ENCODE peak calls at places on chromosomes 5 and 9, in nine cellular contexts. One of them, this sample, is unnamed.

GRCh38 chr5:8094304-8094703 is 225.4 kb downstream of the MTRR start:
- DNase-seq in RKO: no peak
- DNase-seq in activated T-helper 1 cell treated with Interleukin-2 at 50 U/mL for 16 hours: no peak
- DNase-seq in stimulated activated CD4-positive, alpha-beta T cell treated with anti-CD3 and anti-CD28 coated beads, Interleukin-4, amount 100 ng/mL, for 1 hour: no peak
- DNase-seq in brain microvascular endothelial cell: no peak
- DNase-seq in kidney glomerular epithelial cell: no peak
- DNase-seq in EL: no peak
- DNase-seq in activated gamma-delta T cell treated with Interleukin-2 at 50 U/mL for 16 hours: no peak
- DNase-seq in astrocyte of the cerebellum: no peak
- DNase-seq in this sample: no peak

GRCh38 chr9:83166369-83166768 is 103.4 kb upstream of the RASEF start:
- DNase-seq in EL: no peak
- DNase-seq in brain microvascular endothelial cell: no peak
- DNase-seq in activated T-helper 1 cell treated with Interleukin-2 at 50 U/mL for 16 hours: no peak
- DNase-seq in stimulated activated CD4-positive, alpha-beta T cell treated with anti-CD3 and anti-CD28 coated beads, Interleukin-4, amount 100 ng/mL, for 1 hour: no peak
- DNase-seq in kidney glomerular epithelial cell: peak; percentile 6
- DNase-seq in astrocyte of the cerebellum: no peak
- DNase-seq in activated gamma-delta T cell treated with Interleukin-2 at 50 U/mL for 16 hours: no peak
- DNase-seq in RKO: no peak
- DNase-seq in this sample: no peak

GRCh38 chr9:87950296-87950695 is 24.0 kb downstream of the CDK20 start:
- DNase-seq in kidney glomerular epithelial cell: no peak
- DNase-seq in astrocyte of the cerebellum: no peak
- DNase-seq in brain microvascular endothelial cell: no peak
- DNase-seq in EL: peak; percentile 25
- DNase-seq in stimulated activated CD4-positive, alpha-beta T cell treated with anti-CD3 and anti-CD28 coated beads, Interleukin-4, amount 100 ng/mL, for 1 hour: no peak
- DNase-seq in RKO: no peak
- DNase-seq in activated gamma-delta T cell treated with Interleukin-2 at 50 U/mL for 16 hours: no peak
- DNase-seq in activated T-helper 1 cell treated with Interleukin-2 at 50 U/mL for 16 hours: no peak
- DNase-seq in this sample: no peak

GRCh38 chr9:99134893-99135341 is 30.0 kb downstream of the TGFBR1 start:
- DNase-seq in brain microvascular endothelial cell: peak; percentile 24
- DNase-seq in activated gamma-delta T cell treated with Interleukin-2 at 50 U/mL for 16 hours: no peak
- DNase-seq in EL: peak; percentile 71
- DNase-seq in astrocyte of the cerebellum: peak; percentile 74
- DNase-seq in activated T-helper 1 cell treated with Interleukin-2 at 50 U/mL for 16 hours: no peak
- DNase-seq in kidney glomerular epithelial cell: peak; percentile 40
- DNase-seq in RKO: peak; percentile 14
- DNase-seq in stimulated activated CD4-positive, alpha-beta T cell treated with anti-CD3 and anti-CD28 coated beads, Interleukin-4, amount 100 ng/mL, for 1 hour: no peak
- DNase-seq in this sample: peak; percentile 83

GRCh38 chr5:106363578-106363977 is 1307.2 kb downstream of the EFNA5 start:
- DNase-seq in RKO: peak; percentile 15
- DNase-seq in activated gamma-delta T cell treated with Interleukin-2 at 50 U/mL for 16 hours: no peak
- DNase-seq in kidney glomerular epithelial cell: no peak
- DNase-seq in EL: no peak
- DNase-seq in brain microvascular endothelial cell: no peak
- DNase-seq in stimulated activated CD4-positive, alpha-beta T cell treated with anti-CD3 and anti-CD28 coated beads, Interleukin-4, amount 100 ng/mL, for 1 hour: no peak
- DNase-seq in activated T-helper 1 cell treated with Interleukin-2 at 50 U/mL for 16 hours: no peak
- DNase-seq in astrocyte of the cerebellum: no peak
- DNase-seq in this sample: no peak

GRCh38 chr9:2916382-2916985 is 72.6 kb upstream of the PUM3 start:
- DNase-seq in brain microvascular endothelial cell: no peak
- DNase-seq in EL: no peak
- DNase-seq in RKO: peak; percentile 3
- DNase-seq in astrocyte of the cerebellum: no peak
- DNase-seq in kidney glomerular epithelial cell: no peak
- DNase-seq in stimulated activated CD4-positive, alpha-beta T cell treated with anti-CD3 and anti-CD28 coated beads, Interleukin-4, amount 100 ng/mL, for 1 hour: no peak
- DNase-seq in activated T-helper 1 cell treated with Interleukin-2 at 50 U/mL for 16 hours: no peak
- DNase-seq in activated gamma-delta T cell treated with Interleukin-2 at 50 U/mL for 16 hours: no peak
- DNase-seq in this sample: no peak

GRCh38 chr5:11494340-11494739 is 409.9 kb downstream of the CTNND2 start:
- DNase-seq in stimulated activated CD4-positive, alpha-beta T cell treated with anti-CD3 and anti-CD28 coated beads, Interleukin-4, amount 100 ng/mL, for 1 hour: no peak
- DNase-seq in kidney glomerular epithelial cell: no peak
- DNase-seq in brain microvascular endothelial cell: no peak
- DNase-seq in RKO: peak; percentile 27
- DNase-seq in astrocyte of the cerebellum: no peak
- DNase-seq in activated gamma-delta T cell treated with Interleukin-2 at 50 U/mL for 16 hours: no peak
- DNase-seq in activated T-helper 1 cell treated with Interleukin-2 at 50 U/mL for 16 hours: no peak
- DNase-seq in EL: no peak
- DNase-seq in this sample: no peak

GRCh38 chr9:17799383-17799782 is 220.5 kb downstream of the SH3GL2 start:
- DNase-seq in kidney glomerular epithelial cell: no peak
- DNase-seq in activated gamma-delta T cell treated with Interleukin-2 at 50 U/mL for 16 hours: no peak
- DNase-seq in astrocyte of the cerebellum: no peak
- DNase-seq in brain microvascular endothelial cell: peak; percentile 20
- DNase-seq in stimulated activated CD4-positive, alpha-beta T cell treated with anti-CD3 and anti-CD28 coated beads, Interleukin-4, amount 100 ng/mL, for 1 hour: no peak
- DNase-seq in EL: peak; percentile 26
- DNase-seq in activated T-helper 1 cell treated with Interleukin-2 at 50 U/mL for 16 hours: no peak
- DNase-seq in RKO: peak; percentile 61
- DNase-seq in this sample: no peak

GRCh38 chr5:8458038-8458383 is 589.1 kb downstream of the MTRR start:
- DNase-seq in astrocyte of the cerebellum: no peak
- DNase-seq in stimulated activated CD4-positive, alpha-beta T cell treated with anti-CD3 and anti-CD28 coated beads, Interleukin-4, amount 100 ng/mL, for 1 hour: no peak
- DNase-seq in activated T-helper 1 cell treated with Interleukin-2 at 50 U/mL for 16 hours: no peak
- DNase-seq in RKO: peak; percentile 70
- DNase-seq in activated gamma-delta T cell treated with Interleukin-2 at 50 U/mL for 16 hours: no peak
- DNase-seq in kidney glomerular epithelial cell: peak; percentile 3
- DNase-seq in EL: peak; percentile 31
- DNase-seq in brain microvascular endothelial cell: no peak
- DNase-seq in this sample: peak; percentile 30

GRCh38 chr5:173886157-173886556 is 2.0 kb upstream of the CPEB4 start:
- DNase-seq in astrocyte of the cerebellum: no peak
- DNase-seq in EL: no peak
- DNase-seq in stimulated activated CD4-positive, alpha-beta T cell treated with anti-CD3 and anti-CD28 coated beads, Interleukin-4, amount 100 ng/mL, for 1 hour: no peak
- DNase-seq in activated gamma-delta T cell treated with Interleukin-2 at 50 U/mL for 16 hours: no peak
- DNase-seq in activated T-helper 1 cell treated with Interleukin-2 at 50 U/mL for 16 hours: no peak
- DNase-seq in RKO: no peak
- DNase-seq in brain microvascular endothelial cell: no peak
- DNase-seq in kidney glomerular epithelial cell: no peak
- DNase-seq in this sample: no peak

GRCh38 chr9:69976165-69976564 is 67.5 kb upstream of the MAMDC2 start:
- DNase-seq in activated T-helper 1 cell treated with Interleukin-2 at 50 U/mL for 16 hours: no peak
- DNase-seq in astrocyte of the cerebellum: peak; percentile 43
- DNase-seq in RKO: peak; percentile 24
- DNase-seq in EL: peak; percentile 95
- DNase-seq in stimulated activated CD4-positive, alpha-beta T cell treated with anti-CD3 and anti-CD28 coated beads, Interleukin-4, amount 100 ng/mL, for 1 hour: no peak
- DNase-seq in activated gamma-delta T cell treated with Interleukin-2 at 50 U/mL for 16 hours: no peak
- DNase-seq in brain microvascular endothelial cell: peak; percentile 71
- DNase-seq in kidney glomerular epithelial cell: peak; percentile 69
- DNase-seq in this sample: peak; percentile 23

GRCh38 chr5:179163236-179164155 is 103.3 kb downstream of the ZNF354C start:
- DNase-seq in activated T-helper 1 cell treated with Interleukin-2 at 50 U/mL for 16 hours: no peak
- DNase-seq in RKO: no peak
- DNase-seq in stimulated activated CD4-positive, alpha-beta T cell treated with anti-CD3 and anti-CD28 coated beads, Interleukin-4, amount 100 ng/mL, for 1 hour: no peak
- DNase-seq in brain microvascular endothelial cell: no peak
- DNase-seq in kidney glomerular epithelial cell: no peak
- DNase-seq in activated gamma-delta T cell treated with Interleukin-2 at 50 U/mL for 16 hours: no peak
- DNase-seq in astrocyte of the cerebellum: no peak
- DNase-seq in EL: no peak
- DNase-seq in this sample: no peak

GRCh38 chr9:7894231-7894630 is 94.7 kb upstream of the DMAC1 start:
- DNase-seq in activated T-helper 1 cell treated with Interleukin-2 at 50 U/mL for 16 hours: no peak
- DNase-seq in RKO: no peak
- DNase-seq in activated gamma-delta T cell treated with Interleukin-2 at 50 U/mL for 16 hours: no peak
- DNase-seq in astrocyte of the cerebellum: no peak
- DNase-seq in kidney glomerular epithelial cell: no peak
- DNase-seq in brain microvascular endothelial cell: no peak
- DNase-seq in stimulated activated CD4-positive, alpha-beta T cell treated with anti-CD3 and anti-CD28 coated beads, Interleukin-4, amount 100 ng/mL, for 1 hour: no peak
- DNase-seq in EL: no peak
- DNase-seq in this sample: peak; percentile 96

GRCh38 chr9:128689293-128689770 is 310 bp downstream of the SET start:
- DNase-seq in RKO: no peak
- DNase-seq in brain microvascular endothelial cell: peak; percentile 8
- DNase-seq in activated gamma-delta T cell treated with Interleukin-2 at 50 U/mL for 16 hours: peak; percentile 59
- DNase-seq in kidney glomerular epithelial cell: no peak
- DNase-seq in EL: no peak
- DNase-seq in astrocyte of the cerebellum: no peak
- DNase-seq in activated T-helper 1 cell treated with Interleukin-2 at 50 U/mL for 16 hours: peak; percentile 47
- DNase-seq in stimulated activated CD4-positive, alpha-beta T cell treated with anti-CD3 and anti-CD28 coated beads, Interleukin-4, amount 100 ng/mL, for 1 hour: peak; percentile 64
- DNase-seq in this sample: peak; percentile 40

GRCh38 chr9:89924611-89925010 is 319.8 kb downstream of the GADD45G start:
- DNase-seq in activated T-helper 1 cell treated with Interleukin-2 at 50 U/mL for 16 hours: no peak
- DNase-seq in activated gamma-delta T cell treated with Interleukin-2 at 50 U/mL for 16 hours: no peak
- DNase-seq in astrocyte of the cerebellum: no peak
- DNase-seq in EL: no peak
- DNase-seq in stimulated activated CD4-positive, alpha-beta T cell treated with anti-CD3 and anti-CD28 coated beads, Interleukin-4, amount 100 ng/mL, for 1 hour: no peak
- DNase-seq in RKO: no peak
- DNase-seq in kidney glomerular epithelial cell: no peak
- DNase-seq in brain microvascular endothelial cell: no peak
- DNase-seq in this sample: no peak

GRCh38 chr9:130433168-130433946 is 11.4 kb upstream of the ASS1 start:
- DNase-seq in brain microvascular endothelial cell: peak; percentile 17
- DNase-seq in RKO: no peak
- DNase-seq in activated gamma-delta T cell treated with Interleukin-2 at 50 U/mL for 16 hours: peak; percentile 16
- DNase-seq in astrocyte of the cerebellum: no peak
- DNase-seq in EL: peak; percentile 58
- DNase-seq in kidney glomerular epithelial cell: peak; percentile 25
- DNase-seq in stimulated activated CD4-positive, alpha-beta T cell treated with anti-CD3 and anti-CD28 coated beads, Interleukin-4, amount 100 ng/mL, for 1 hour: peak; percentile 39
- DNase-seq in activated T-helper 1 cell treated with Interleukin-2 at 50 U/mL for 16 hours: no peak
- DNase-seq in this sample: no peak

GRCh38 chr9:126376311-126376902 is 49.8 kb downstream of the MVB12B start:
- DNase-seq in activated T-helper 1 cell treated with Interleukin-2 at 50 U/mL for 16 hours: no peak
- DNase-seq in stimulated activated CD4-positive, alpha-beta T cell treated with anti-CD3 and anti-CD28 coated beads, Interleukin-4, amount 100 ng/mL, for 1 hour: no peak
- DNase-seq in astrocyte of the cerebellum: no peak
- DNase-seq in activated gamma-delta T cell treated with Interleukin-2 at 50 U/mL for 16 hours: no peak
- DNase-seq in brain microvascular endothelial cell: no peak
- DNase-seq in kidney glomerular epithelial cell: no peak
- DNase-seq in RKO: no peak
- DNase-seq in EL: no peak
- DNase-seq in this sample: no peak

GRCh38 chr9:124188331-124189110 is 69.2 kb upstream of the NEK6 start:
- DNase-seq in kidney glomerular epithelial cell: no peak
- DNase-seq in activated T-helper 1 cell treated with Interleukin-2 at 50 U/mL for 16 hours: no peak
- DNase-seq in astrocyte of the cerebellum: no peak
- DNase-seq in activated gamma-delta T cell treated with Interleukin-2 at 50 U/mL for 16 hours: no peak
- DNase-seq in stimulated activated CD4-positive, alpha-beta T cell treated with anti-CD3 and anti-CD28 coated beads, Interleukin-4, amount 100 ng/mL, for 1 hour: no peak
- DNase-seq in RKO: no peak
- DNase-seq in brain microvascular endothelial cell: no peak
- DNase-seq in EL: no peak
- DNase-seq in this sample: no peak

GRCh38 chr5:141355641-141356040 is 820 bp downstream of the PCDHGA4 start:
- DNase-seq in astrocyte of the cerebellum: no peak
- DNase-seq in RKO: no peak
- DNase-seq in kidney glomerular epithelial cell: no peak
- DNase-seq in brain microvascular endothelial cell: no peak
- DNase-seq in activated T-helper 1 cell treated with Interleukin-2 at 50 U/mL for 16 hours: no peak
- DNase-seq in activated gamma-delta T cell treated with Interleukin-2 at 50 U/mL for 16 hours: no peak
- DNase-seq in stimulated activated CD4-positive, alpha-beta T cell treated with anti-CD3 and anti-CD28 coated beads, Interleukin-4, amount 100 ng/mL, for 1 hour: no peak
- DNase-seq in EL: no peak
- DNase-seq in this sample: no peak

GRCh38 chr5:179793470-179794139 is at the start of gene LTC4S:
- DNase-seq in RKO: no peak
- DNase-seq in EL: peak; percentile 8
- DNase-seq in brain microvascular endothelial cell: no peak
- DNase-seq in stimulated activated CD4-positive, alpha-beta T cell treated with anti-CD3 and anti-CD28 coated beads, Interleukin-4, amount 100 ng/mL, for 1 hour: no peak
- DNase-seq in astrocyte of the cerebellum: peak; percentile 77
- DNase-seq in kidney glomerular epithelial cell: no peak
- DNase-seq in activated gamma-delta T cell treated with Interleukin-2 at 50 U/mL for 16 hours: peak; percentile 72
- DNase-seq in activated T-helper 1 cell treated with Interleukin-2 at 50 U/mL for 16 hours: no peak
- DNase-seq in this sample: peak; percentile 40

GRCh38 chr9:90547896-90548295 is 94.7 kb downstream of the DIRAS2 start:
- DNase-seq in astrocyte of the cerebellum: no peak
- DNase-seq in brain microvascular endothelial cell: no peak
- DNase-seq in stimulated activated CD4-positive, alpha-beta T cell treated with anti-CD3 and anti-CD28 coated beads, Interleukin-4, amount 100 ng/mL, for 1 hour: no peak
- DNase-seq in activated gamma-delta T cell treated with Interleukin-2 at 50 U/mL for 16 hours: no peak
- DNase-seq in RKO: no peak
- DNase-seq in activated T-helper 1 cell treated with Interleukin-2 at 50 U/mL for 16 hours: no peak
- DNase-seq in EL: peak; percentile 1
- DNase-seq in kidney glomerular epithelial cell: no peak
- DNase-seq in this sample: no peak

GRCh38 chr9:120892748-120893584 is 16.0 kb upstream of the PHF19 start:
- DNase-seq in stimulated activated CD4-positive, alpha-beta T cell treated with anti-CD3 and anti-CD28 coated beads, Interleukin-4, amount 100 ng/mL, for 1 hour: no peak
- DNase-seq in activated gamma-delta T cell treated with Interleukin-2 at 50 U/mL for 16 hours: peak; percentile 66
- DNase-seq in RKO: peak; percentile 89
- DNase-seq in brain microvascular endothelial cell: peak; percentile 60
- DNase-seq in activated T-helper 1 cell treated with Interleukin-2 at 50 U/mL for 16 hours: peak; percentile 49
- DNase-seq in EL: peak; percentile 72
- DNase-seq in kidney glomerular epithelial cell: peak; percentile 56
- DNase-seq in astrocyte of the cerebellum: peak; percentile 46
- DNase-seq in this sample: no peak

GRCh38 chr9:10268500-10269485 is 344.0 kb downstream of the PTPRD start:
- DNase-seq in stimulated activated CD4-positive, alpha-beta T cell treated with anti-CD3 and anti-CD28 coated beads, Interleukin-4, amount 100 ng/mL, for 1 hour: no peak
- DNase-seq in kidney glomerular epithelial cell: peak; percentile 59
- DNase-seq in activated gamma-delta T cell treated with Interleukin-2 at 50 U/mL for 16 hours: no peak
- DNase-seq in activated T-helper 1 cell treated with Interleukin-2 at 50 U/mL for 16 hours: no peak
- DNase-seq in astrocyte of the cerebellum: peak; percentile 13
- DNase-seq in RKO: peak; percentile 61
- DNase-seq in EL: no peak
- DNase-seq in brain microvascular endothelial cell: peak; percentile 77
- DNase-seq in this sample: peak; percentile 32

GRCh38 chr9:110257097-110257955 is 1.0 kb upstream of the TXN start:
- DNase-seq in brain microvascular endothelial cell: no peak
- DNase-seq in activated T-helper 1 cell treated with Interleukin-2 at 50 U/mL for 16 hours: no peak
- DNase-seq in RKO: no peak
- DNase-seq in stimulated activated CD4-positive, alpha-beta T cell treated with anti-CD3 and anti-CD28 coated beads, Interleukin-4, amount 100 ng/mL, for 1 hour: peak; percentile 16
- DNase-seq in activated gamma-delta T cell treated with Interleukin-2 at 50 U/mL for 16 hours: no peak
- DNase-seq in EL: peak; percentile 21
- DNase-seq in astrocyte of the cerebellum: no peak
- DNase-seq in kidney glomerular epithelial cell: peak; percentile 46
- DNase-seq in this sample: peak; percentile 46

GRCh38 chr5:171580506-171581265 is 161.2 kb downstream of the FGF18 start:
- DNase-seq in activated gamma-delta T cell treated with Interleukin-2 at 50 U/mL for 16 hours: no peak
- DNase-seq in RKO: peak; percentile 19
- DNase-seq in activated T-helper 1 cell treated with Interleukin-2 at 50 U/mL for 16 hours: no peak
- DNase-seq in stimulated activated CD4-positive, alpha-beta T cell treated with anti-CD3 and anti-CD28 coated beads, Interleukin-4, amount 100 ng/mL, for 1 hour: no peak
- DNase-seq in brain microvascular endothelial cell: peak; percentile 27
- DNase-seq in kidney glomerular epithelial cell: no peak
- DNase-seq in EL: peak; percentile 38
- DNase-seq in astrocyte of the cerebellum: no peak
- DNase-seq in this sample: no peak

GRCh38 chr5:74085186-74085585 is 459.2 kb downstream of the ARHGEF28 start:
- DNase-seq in activated T-helper 1 cell treated with Interleukin-2 at 50 U/mL for 16 hours: no peak
- DNase-seq in kidney glomerular epithelial cell: no peak
- DNase-seq in brain microvascular endothelial cell: no peak
- DNase-seq in activated gamma-delta T cell treated with Interleukin-2 at 50 U/mL for 16 hours: no peak
- DNase-seq in stimulated activated CD4-positive, alpha-beta T cell treated with anti-CD3 and anti-CD28 coated beads, Interleukin-4, amount 100 ng/mL, for 1 hour: no peak
- DNase-seq in astrocyte of the cerebellum: no peak
- DNase-seq in EL: no peak
- DNase-seq in RKO: no peak
- DNase-seq in this sample: no peak

GRCh38 chr9:89422151-89422918 is 75.6 kb downstream of the SEMA4D start:
- DNase-seq in activated T-helper 1 cell treated with Interleukin-2 at 50 U/mL for 16 hours: no peak
- DNase-seq in stimulated activated CD4-positive, alpha-beta T cell treated with anti-CD3 and anti-CD28 coated beads, Interleukin-4, amount 100 ng/mL, for 1 hour: peak; percentile 61
- DNase-seq in activated gamma-delta T cell treated with Interleukin-2 at 50 U/mL for 16 hours: peak; percentile 36
- DNase-seq in brain microvascular endothelial cell: peak; percentile 43
- DNase-seq in astrocyte of the cerebellum: no peak
- DNase-seq in kidney glomerular epithelial cell: no peak
- DNase-seq in RKO: no peak
- DNase-seq in EL: peak; percentile 66
- DNase-seq in this sample: no peak